ENCODE peak calls at places on chromosomes 11 and 22, in four cellular contexts. One of them, this sample, is unnamed.

GRCh38 chr11:12198261-12198925 is 88.0 kb downstream of the MICAL2 start:
- DNase-seq in GM23338: no peak
- DNase-seq in HCT116: no peak
- DNase-seq in vagina: no peak
- DNase-seq in this sample: no peak

GRCh38 chr11:68692881-68693483 is 8.6 kb downstream of the GAL start:
- DNase-seq in vagina: no peak
- DNase-seq in GM23338: no peak
- DNase-seq in HCT116: no peak
- DNase-seq in this sample: no peak

GRCh38 chr11:131710511-131710910 is 340.1 kb downstream of the NTM start:
- DNase-seq in HCT116: no peak
- DNase-seq in GM23338: no peak
- DNase-seq in vagina: no peak
- DNase-seq in this sample: no peak

GRCh38 chr11:111406091-111406490 is 27.0 kb upstream of the POU2AF1 start:
- DNase-seq in HCT116: no peak
- DNase-seq in GM23338: no peak
- DNase-seq in vagina: no peak
- DNase-seq in this sample: no peak

GRCh38 chr11:133302056-133302455 is 230.2 kb downstream of the OPCML start:
- DNase-seq in HCT116: no peak
- DNase-seq in GM23338: no peak
- DNase-seq in vagina: no peak
- DNase-seq in this sample: no peak

GRCh38 chr11:95835768-95836488 is 45.6 kb downstream of the CEP57 start:
- DNase-seq in HCT116: peak
- DNase-seq in vagina: no peak
- DNase-seq in GM23338: peak
- DNase-seq in this sample: no peak

GRCh38 chr11:67289651-67290479 is 762 bp downstream of the ANKRD13D start:
- DNase-seq in GM23338: peak
- DNase-seq in vagina: no peak
- DNase-seq in HCT116: no peak
- DNase-seq in this sample: peak

GRCh38 chr22:19875061-19875530 is 20.4 kb upstream of the GNB1L start:
- DNase-seq in GM23338: no peak
- DNase-seq in vagina: no peak
- DNase-seq in HCT116: no peak
- DNase-seq in this sample: peak

GRCh38 chr22:18091916-18092526 is 14.2 kb downstream of the PEX26 start:
- DNase-seq in HCT116: no peak
- DNase-seq in vagina: no peak
- DNase-seq in GM23338: no peak
- DNase-seq in this sample: no peak

GRCh38 chr11:26225643-26226042 is 106.3 kb upstream of the ANO3 start:
- DNase-seq in vagina: no peak
- DNase-seq in GM23338: no peak
- DNase-seq in HCT116: no peak
- DNase-seq in this sample: no peak

GRCh38 chr11:26229270-26229669 is 102.7 kb upstream of the ANO3 start:
- DNase-seq in HCT116: no peak
- DNase-seq in vagina: no peak
- DNase-seq in GM23338: no peak
- DNase-seq in this sample: no peak

GRCh38 chr11:26227883-26228502 is 103.9 kb upstream of the ANO3 start:
- DNase-seq in GM23338: no peak
- DNase-seq in HCT116: no peak
- DNase-seq in vagina: no peak
- DNase-seq in this sample: no peak

GRCh38 chr11:26228778-26229177 is 103.2 kb upstream of the ANO3 start:
- DNase-seq in vagina: no peak
- DNase-seq in GM23338: no peak
- DNase-seq in HCT116: no peak
- DNase-seq in this sample: no peak

DNA sequence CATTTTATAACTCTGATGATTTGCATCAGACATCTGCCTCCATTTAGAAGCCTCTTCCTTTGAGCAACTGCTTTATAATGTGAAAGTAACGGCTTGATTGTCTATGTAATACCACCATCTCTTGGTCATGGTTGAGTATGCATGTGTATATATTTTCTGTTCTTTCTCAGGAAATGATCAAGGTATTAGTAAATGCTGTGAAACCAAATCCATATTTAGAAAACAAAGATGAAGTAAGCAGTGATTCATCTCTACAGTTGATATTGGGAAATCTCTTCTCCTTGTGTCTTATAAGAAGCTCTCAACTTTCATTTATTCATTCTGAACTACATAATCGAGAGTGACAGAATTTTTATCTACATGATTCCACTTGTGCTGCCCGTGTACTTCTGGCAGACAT is 104.6 kb upstream of the ANO3 start:
- DNase-seq in HCT116: no peak
- DNase-seq in vagina: no peak
- DNase-seq in GM23338: peak
- DNase-seq in this sample: no peak
- TF ChIP-seq CTCF in HCT116: no peak
- TF ChIP-seq CTCF in vagina: peak
- TF ChIP-seq CTCF in GM23338: peak
- TF ChIP-seq CTCF in this sample: peak

GRCh38 chr11:101482556-101483124 is 101.2 kb downstream of the TRPC6 start:
- DNase-seq in HCT116: no peak
- DNase-seq in vagina: no peak
- DNase-seq in GM23338: no peak
- DNase-seq in this sample: no peak
- TF ChIP-seq POLR2AphosphoS5 in HCT116: no peak
- TF ChIP-seq POLR2AphosphoS5 in vagina: no peak
- TF ChIP-seq POLR2AphosphoS5 in GM23338: no peak
- TF ChIP-seq POLR2AphosphoS5 in this sample: no peak

GRCh38 chr11:57658023-57658361 is 430 bp downstream of the CLP1 start:
- DNase-seq in vagina: no peak
- DNase-seq in HCT116: no peak
- DNase-seq in GM23338: peak
- DNase-seq in this sample: no peak

GRCh38 chr11:57667065-57667714 is 724 bp upstream of the ZDHHC5 start:
- DNase-seq in vagina: no peak
- DNase-seq in GM23338: peak
- DNase-seq in HCT116: peak
- DNase-seq in this sample: peak

GRCh38 chr11:57663975-57664374 is 3.9 kb upstream of the ZDHHC5 start:
- DNase-seq in HCT116: no peak
- DNase-seq in GM23338: no peak
- DNase-seq in vagina: no peak
- DNase-seq in this sample: no peak

GRCh38 chr11:57659669-57660068 is 2.1 kb downstream of the CLP1 start:
- DNase-seq in vagina: no peak
- DNase-seq in HCT116: no peak
- DNase-seq in GM23338: no peak
- DNase-seq in this sample: peak

GRCh38 chr11:57662893-57663292 is 5.0 kb upstream of the ZDHHC5 start:
- DNase-seq in vagina: no peak
- DNase-seq in GM23338: peak
- DNase-seq in HCT116: no peak
- DNase-seq in this sample: no peak
- TF ChIP-seq CTCF in vagina: no peak
- TF ChIP-seq CTCF in GM23338: peak
- TF ChIP-seq CTCF in HCT116: no peak
- TF ChIP-seq CTCF in this sample: no peak

GRCh38 chr22:42902875-42903510 is 45.9 kb upstream of the ARFGAP3 start:
- DNase-seq in HCT116: no peak
- DNase-seq in vagina: no peak
- DNase-seq in GM23338: peak
- DNase-seq in this sample: no peak
- TF ChIP-seq POLR2AphosphoS5 in HCT116: no peak
- TF ChIP-seq POLR2AphosphoS5 in vagina: no peak
- TF ChIP-seq POLR2AphosphoS5 in GM23338: no peak
- TF ChIP-seq POLR2AphosphoS5 in this sample: no peak

DNA sequence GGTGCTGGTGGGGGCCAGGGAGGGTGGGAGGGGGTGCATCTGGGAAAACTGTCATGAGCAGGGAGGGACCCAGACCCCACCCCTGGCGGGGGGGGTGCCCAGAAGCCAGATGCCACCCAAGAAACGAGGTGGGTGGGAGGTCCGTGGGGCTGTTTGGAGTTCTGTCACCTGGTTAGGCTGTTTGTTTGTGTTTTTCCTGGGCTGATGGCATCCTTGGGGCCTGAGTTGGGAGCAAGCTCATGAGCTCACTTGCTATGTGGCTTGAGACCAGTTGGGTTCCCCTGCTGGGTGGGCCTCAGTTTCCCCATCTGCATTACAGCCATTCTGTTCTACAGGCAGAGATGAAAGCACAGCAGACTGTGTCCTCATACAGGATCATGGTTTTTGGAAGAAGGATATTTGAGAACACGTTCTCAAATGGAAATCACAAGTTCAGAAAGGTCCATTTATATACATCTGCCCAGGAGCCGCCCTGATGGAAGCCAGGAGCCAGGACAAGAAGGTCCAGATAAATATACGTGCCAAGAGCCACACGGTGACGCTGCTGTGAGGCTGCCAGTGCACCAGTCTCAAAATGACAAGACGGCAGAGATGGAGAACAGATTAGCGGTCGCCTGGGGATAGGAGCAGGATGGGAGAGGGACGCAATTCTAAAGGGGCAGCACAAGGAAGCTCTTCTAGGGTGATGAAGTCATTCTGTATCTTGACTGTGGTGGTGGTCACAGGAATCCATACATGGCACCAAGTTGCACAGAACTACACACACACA is 312.9 kb downstream of the MN1 start:
- DNase-seq in GM23338: no peak
- DNase-seq in HCT116: no peak
- DNase-seq in vagina: no peak
- DNase-seq in this sample: peak
- TF ChIP-seq CTCF in GM23338: no peak
- TF ChIP-seq CTCF in HCT116: no peak
- TF ChIP-seq CTCF in vagina: no peak
- TF ChIP-seq CTCF in this sample: no peak

GRCh38 chr11:110085255-110085838 is 7.8 kb upstream of the ZC3H12C start:
- DNase-seq in vagina: no peak
- DNase-seq in GM23338: no peak
- DNase-seq in HCT116: no peak
- DNase-seq in this sample: no peak
- TF ChIP-seq POLR2AphosphoS5 in vagina: peak
- TF ChIP-seq POLR2AphosphoS5 in GM23338: no peak
- TF ChIP-seq POLR2AphosphoS5 in HCT116: no peak
- TF ChIP-seq POLR2AphosphoS5 in this sample: no peak